ENCODE peak calls at places on chromosomes 6 and 20, in eight cellular contexts. One of them, this sample, is unnamed.

GRCh38 chr6:17280552-17281090 is 540 bp upstream of the RBM24 start:
- DNase-seq in neural crest cell: peak; percentile 46
- DNase-seq in fibroblast of gingiva: peak; percentile 30
- DNase-seq in Peyer's patch: no peak
- DNase-seq in body of pancreas: peak; percentile 3
- DNase-seq in endothelial cell: peak; percentile 61
- DNase-seq in GM12865: no peak
- DNase-seq in activated CD8-positive, alpha-beta memory T cell treated with anti-CD3 and anti-CD28 coated beads for 4 hours: no peak
- DNase-seq in this sample: no peak

GRCh38 chr6:29647927-29648642 is 8.8 kb upstream of the MOG start:
- DNase-seq in endothelial cell: no peak
- DNase-seq in activated CD8-positive, alpha-beta memory T cell treated with anti-CD3 and anti-CD28 coated beads for 4 hours: no peak
- DNase-seq in fibroblast of gingiva: peak; percentile 39
- DNase-seq in Peyer's patch: no peak
- DNase-seq in neural crest cell: no peak
- DNase-seq in body of pancreas: peak; percentile 13
- DNase-seq in GM12865: no peak
- DNase-seq in this sample: no peak

GRCh38 chr20:41249371-41249770 is 68.2 kb downstream of the ZHX3 start:
- DNase-seq in GM12865: peak; percentile 52
- DNase-seq in body of pancreas: peak; percentile 50
- DNase-seq in activated CD8-positive, alpha-beta memory T cell treated with anti-CD3 and anti-CD28 coated beads for 4 hours: no peak
- DNase-seq in endothelial cell: no peak
- DNase-seq in fibroblast of gingiva: peak; percentile 83
- DNase-seq in Peyer's patch: peak; percentile 20
- DNase-seq in neural crest cell: peak; percentile 9
- DNase-seq in this sample: no peak

GRCh38 chr6:85418059-85418458 is 31.8 kb upstream of the NT5E start:
- DNase-seq in Peyer's patch: no peak
- DNase-seq in fibroblast of gingiva: peak; percentile 49
- DNase-seq in endothelial cell: no peak
- DNase-seq in body of pancreas: no peak
- DNase-seq in GM12865: no peak
- DNase-seq in activated CD8-positive, alpha-beta memory T cell treated with anti-CD3 and anti-CD28 coated beads for 4 hours: no peak
- DNase-seq in neural crest cell: no peak
- DNase-seq in this sample: no peak

GRCh38 chr20:6420336-6420735 is 297.5 kb upstream of the FERMT1 start:
- DNase-seq in activated CD8-positive, alpha-beta memory T cell treated with anti-CD3 and anti-CD28 coated beads for 4 hours: no peak
- DNase-seq in endothelial cell: no peak
- DNase-seq in body of pancreas: no peak
- DNase-seq in fibroblast of gingiva: peak; percentile 7
- DNase-seq in GM12865: no peak
- DNase-seq in Peyer's patch: no peak
- DNase-seq in neural crest cell: no peak
- DNase-seq in this sample: no peak

GRCh38 chr20:1306316-1307135 is 22.4 kb downstream of the SDCBP2 start:
- DNase-seq in body of pancreas: no peak
- DNase-seq in Peyer's patch: no peak
- DNase-seq in neural crest cell: no peak
- DNase-seq in fibroblast of gingiva: no peak
- DNase-seq in GM12865: no peak
- DNase-seq in activated CD8-positive, alpha-beta memory T cell treated with anti-CD3 and anti-CD28 coated beads for 4 hours: no peak
- DNase-seq in endothelial cell: no peak
- DNase-seq in this sample: no peak

GRCh38 chr20:39233755-39234154 is 271.6 kb downstream of the DHX35 start:
- DNase-seq in Peyer's patch: no peak
- DNase-seq in body of pancreas: no peak
- DNase-seq in GM12865: no peak
- DNase-seq in fibroblast of gingiva: no peak
- DNase-seq in activated CD8-positive, alpha-beta memory T cell treated with anti-CD3 and anti-CD28 coated beads for 4 hours: no peak
- DNase-seq in neural crest cell: no peak
- DNase-seq in endothelial cell: no peak
- DNase-seq in this sample: no peak

GRCh38 chr6:110415297-110415916 is at the start of gene DDO:
- DNase-seq in neural crest cell: no peak
- DNase-seq in endothelial cell: no peak
- DNase-seq in fibroblast of gingiva: peak; percentile 51
- DNase-seq in body of pancreas: peak; percentile 97
- DNase-seq in GM12865: peak; percentile 21
- DNase-seq in Peyer's patch: no peak
- DNase-seq in activated CD8-positive, alpha-beta memory T cell treated with anti-CD3 and anti-CD28 coated beads for 4 hours: no peak
- DNase-seq in this sample: no peak

GRCh38 chr20:11015440-11015839 is 341.6 kb upstream of the JAG1 start:
- DNase-seq in GM12865: no peak
- DNase-seq in fibroblast of gingiva: no peak
- DNase-seq in activated CD8-positive, alpha-beta memory T cell treated with anti-CD3 and anti-CD28 coated beads for 4 hours: no peak
- DNase-seq in endothelial cell: no peak
- DNase-seq in neural crest cell: no peak
- DNase-seq in body of pancreas: peak; percentile 33
- DNase-seq in Peyer's patch: no peak
- DNase-seq in this sample: peak; percentile 13

GRCh38 chr6:33330736-33331135 is 13.2 kb upstream of the ZBTB22 start:
- DNase-seq in neural crest cell: no peak
- DNase-seq in endothelial cell: no peak
- DNase-seq in body of pancreas: no peak
- DNase-seq in activated CD8-positive, alpha-beta memory T cell treated with anti-CD3 and anti-CD28 coated beads for 4 hours: no peak
- DNase-seq in fibroblast of gingiva: no peak
- DNase-seq in Peyer's patch: no peak
- DNase-seq in GM12865: no peak
- DNase-seq in this sample: no peak

GRCh38 chr20:59412251-59412650 is 111.8 kb downstream of the EDN3 start:
- DNase-seq in endothelial cell: no peak
- DNase-seq in activated CD8-positive, alpha-beta memory T cell treated with anti-CD3 and anti-CD28 coated beads for 4 hours: no peak
- DNase-seq in body of pancreas: no peak
- DNase-seq in Peyer's patch: no peak
- DNase-seq in fibroblast of gingiva: no peak
- DNase-seq in neural crest cell: no peak
- DNase-seq in GM12865: no peak
- DNase-seq in this sample: no peak

GRCh38 chr20:61434361-61434781 is 182.3 kb downstream of the CDH4 start:
- DNase-seq in neural crest cell: peak; percentile 15
- DNase-seq in GM12865: no peak
- DNase-seq in fibroblast of gingiva: no peak
- DNase-seq in endothelial cell: no peak
- DNase-seq in body of pancreas: no peak
- DNase-seq in Peyer's patch: no peak
- DNase-seq in activated CD8-positive, alpha-beta memory T cell treated with anti-CD3 and anti-CD28 coated beads for 4 hours: no peak
- DNase-seq in this sample: no peak

GRCh38 chr6:111777357-111777756 is 95.9 kb downstream of the FYN start:
- DNase-seq in fibroblast of gingiva: peak; percentile 42
- DNase-seq in Peyer's patch: no peak
- DNase-seq in activated CD8-positive, alpha-beta memory T cell treated with anti-CD3 and anti-CD28 coated beads for 4 hours: no peak
- DNase-seq in endothelial cell: no peak
- DNase-seq in neural crest cell: no peak
- DNase-seq in body of pancreas: no peak
- DNase-seq in GM12865: peak; percentile 46
- DNase-seq in this sample: no peak

GRCh38 chr6:26571592-26572296 is 25.0 kb upstream of the ABT1 start:
- DNase-seq in fibroblast of gingiva: peak; percentile 87
- DNase-seq in body of pancreas: peak; percentile 80
- DNase-seq in endothelial cell: peak; percentile 66
- DNase-seq in activated CD8-positive, alpha-beta memory T cell treated with anti-CD3 and anti-CD28 coated beads for 4 hours: no peak
- DNase-seq in neural crest cell: peak; percentile 58
- DNase-seq in GM12865: peak; percentile 85
- DNase-seq in Peyer's patch: no peak
- DNase-seq in this sample: no peak

GRCh38 chr20:6959900-6960312 is 192.4 kb downstream of the BMP2 start:
- DNase-seq in body of pancreas: no peak
- DNase-seq in endothelial cell: no peak
- DNase-seq in activated CD8-positive, alpha-beta memory T cell treated with anti-CD3 and anti-CD28 coated beads for 4 hours: no peak
- DNase-seq in Peyer's patch: no peak
- DNase-seq in GM12865: no peak
- DNase-seq in fibroblast of gingiva: no peak
- DNase-seq in neural crest cell: no peak
- DNase-seq in this sample: no peak

GRCh38 chr6:16841241-16841640 is 80.0 kb upstream of the ATXN1 start:
- DNase-seq in Peyer's patch: no peak
- DNase-seq in activated CD8-positive, alpha-beta memory T cell treated with anti-CD3 and anti-CD28 coated beads for 4 hours: no peak
- DNase-seq in GM12865: no peak
- DNase-seq in endothelial cell: no peak
- DNase-seq in neural crest cell: no peak
- DNase-seq in body of pancreas: no peak
- DNase-seq in fibroblast of gingiva: no peak
- DNase-seq in this sample: peak; percentile 86

GRCh38 chr6:140138311-140138994 is 764.0 kb upstream of the CITED2 start:
- DNase-seq in neural crest cell: peak; percentile 2
- DNase-seq in Peyer's patch: no peak
- DNase-seq in body of pancreas: no peak
- DNase-seq in GM12865: no peak
- DNase-seq in activated CD8-positive, alpha-beta memory T cell treated with anti-CD3 and anti-CD28 coated beads for 4 hours: no peak
- DNase-seq in endothelial cell: no peak
- DNase-seq in fibroblast of gingiva: no peak
- DNase-seq in this sample: no peak

GRCh38 chr6:129497591-129498555 is 212.1 kb downstream of the ARHGAP18 start:
- DNase-seq in Peyer's patch: no peak
- DNase-seq in endothelial cell: no peak
- DNase-seq in body of pancreas: no peak
- DNase-seq in GM12865: no peak
- DNase-seq in neural crest cell: no peak
- DNase-seq in activated CD8-positive, alpha-beta memory T cell treated with anti-CD3 and anti-CD28 coated beads for 4 hours: no peak
- DNase-seq in fibroblast of gingiva: no peak
- DNase-seq in this sample: no peak

GRCh38 chr20:41094656-41095055 is 42.7 kb upstream of the PLCG1 start:
- DNase-seq in Peyer's patch: no peak
- DNase-seq in body of pancreas: no peak
- DNase-seq in neural crest cell: no peak
- DNase-seq in endothelial cell: no peak
- DNase-seq in GM12865: no peak
- DNase-seq in fibroblast of gingiva: no peak
- DNase-seq in activated CD8-positive, alpha-beta memory T cell treated with anti-CD3 and anti-CD28 coated beads for 4 hours: no peak
- DNase-seq in this sample: no peak

GRCh38 chr20:44739952-44740351 is 5.7 kb upstream of the KCNK15 start:
- DNase-seq in activated CD8-positive, alpha-beta memory T cell treated with anti-CD3 and anti-CD28 coated beads for 4 hours: no peak
- DNase-seq in Peyer's patch: no peak
- DNase-seq in body of pancreas: no peak
- DNase-seq in endothelial cell: no peak
- DNase-seq in GM12865: no peak
- DNase-seq in fibroblast of gingiva: no peak
- DNase-seq in neural crest cell: no peak
- DNase-seq in this sample: no peak

GRCh38 chr20:45372646-45373352 is 5.3 kb downstream of the TP53TG5 start:
- DNase-seq in endothelial cell: no peak
- DNase-seq in body of pancreas: no peak
- DNase-seq in GM12865: no peak
- DNase-seq in neural crest cell: no peak
- DNase-seq in activated CD8-positive, alpha-beta memory T cell treated with anti-CD3 and anti-CD28 coated beads for 4 hours: no peak
- DNase-seq in Peyer's patch: no peak
- DNase-seq in fibroblast of gingiva: peak; percentile 29
- DNase-seq in this sample: no peak

GRCh38 chr6:53179961-53180651 is 31.5 kb upstream of the GCM1 start:
- DNase-seq in endothelial cell: no peak
- DNase-seq in GM12865: no peak
- DNase-seq in Peyer's patch: peak; percentile 75
- DNase-seq in activated CD8-positive, alpha-beta memory T cell treated with anti-CD3 and anti-CD28 coated beads for 4 hours: peak; percentile 2
- DNase-seq in fibroblast of gingiva: no peak
- DNase-seq in body of pancreas: peak; percentile 76
- DNase-seq in neural crest cell: no peak
- DNase-seq in this sample: no peak

GRCh38 chr6:129845696-129846095 is 15.4 kb downstream of the TMEM244 start:
- DNase-seq in endothelial cell: no peak
- DNase-seq in activated CD8-positive, alpha-beta memory T cell treated with anti-CD3 and anti-CD28 coated beads for 4 hours: no peak
- DNase-seq in Peyer's patch: no peak
- DNase-seq in fibroblast of gingiva: no peak
- DNase-seq in GM12865: no peak
- DNase-seq in neural crest cell: no peak
- DNase-seq in body of pancreas: no peak
- DNase-seq in this sample: no peak

GRCh38 chr20:10469599-10469998 is 34.5 kb downstream of the SLX4IP start:
- DNase-seq in neural crest cell: peak; percentile 16
- DNase-seq in fibroblast of gingiva: peak; percentile 90
- DNase-seq in body of pancreas: peak; percentile 61
- DNase-seq in GM12865: peak; percentile 49
- DNase-seq in Peyer's patch: no peak
- DNase-seq in endothelial cell: peak; percentile 16
- DNase-seq in activated CD8-positive, alpha-beta memory T cell treated with anti-CD3 and anti-CD28 coated beads for 4 hours: no peak
- DNase-seq in this sample: no peak

GRCh38 chr6:127178746-127179145 is 60.3 kb downstream of the RSPO3 start:
- DNase-seq in neural crest cell: no peak
- DNase-seq in endothelial cell: no peak
- DNase-seq in body of pancreas: no peak
- DNase-seq in GM12865: no peak
- DNase-seq in Peyer's patch: no peak
- DNase-seq in activated CD8-positive, alpha-beta memory T cell treated with anti-CD3 and anti-CD28 coated beads for 4 hours: no peak
- DNase-seq in fibroblast of gingiva: no peak
- DNase-seq in this sample: no peak

GRCh38 chr6:37525460-37526357 is 26.0 kb upstream of the CCDC167 start:
- DNase-seq in GM12865: no peak
- DNase-seq in endothelial cell: peak; percentile 50
- DNase-seq in fibroblast of gingiva: no peak
- DNase-seq in neural crest cell: no peak
- DNase-seq in body of pancreas: no peak
- DNase-seq in activated CD8-positive, alpha-beta memory T cell treated with anti-CD3 and anti-CD28 coated beads for 4 hours: no peak
- DNase-seq in Peyer's patch: no peak
- DNase-seq in this sample: no peak

GRCh38 chr6:33199687-33200233 is 705 bp downstream of the RXRB start:
- DNase-seq in activated CD8-positive, alpha-beta memory T cell treated with anti-CD3 and anti-CD28 coated beads for 4 hours: peak; percentile 41
- DNase-seq in GM12865: peak; percentile 91
- DNase-seq in endothelial cell: no peak
- DNase-seq in neural crest cell: no peak
- DNase-seq in body of pancreas: peak; percentile 88
- DNase-seq in fibroblast of gingiva: peak; percentile 76
- DNase-seq in Peyer's patch: peak; percentile 72
- DNase-seq in this sample: no peak

GRCh38 chr6:24257282-24257681 is 100.6 kb downstream of the DCDC2 start:
- DNase-seq in fibroblast of gingiva: no peak
- DNase-seq in Peyer's patch: no peak
- DNase-seq in activated CD8-positive, alpha-beta memory T cell treated with anti-CD3 and anti-CD28 coated beads for 4 hours: no peak
- DNase-seq in endothelial cell: no peak
- DNase-seq in GM12865: no peak
- DNase-seq in neural crest cell: no peak
- DNase-seq in body of pancreas: no peak
- DNase-seq in this sample: no peak

GRCh38 chr20:47230811-47231256 is 125.7 kb downstream of the ZMYND8 start:
- DNase-seq in fibroblast of gingiva: no peak
- DNase-seq in endothelial cell: no peak
- DNase-seq in Peyer's patch: no peak
- DNase-seq in GM12865: no peak
- DNase-seq in body of pancreas: no peak
- DNase-seq in activated CD8-positive, alpha-beta memory T cell treated with anti-CD3 and anti-CD28 coated beads for 4 hours: no peak
- DNase-seq in neural crest cell: no peak
- DNase-seq in this sample: no peak

GRCh38 chr20:19120569-19120968 is 91.9 kb upstream of the SLC24A3 start:
- DNase-seq in fibroblast of gingiva: no peak
- DNase-seq in Peyer's patch: no peak
- DNase-seq in GM12865: no peak
- DNase-seq in endothelial cell: no peak
- DNase-seq in activated CD8-positive, alpha-beta memory T cell treated with anti-CD3 and anti-CD28 coated beads for 4 hours: no peak
- DNase-seq in neural crest cell: no peak
- DNase-seq in body of pancreas: no peak
- DNase-seq in this sample: no peak

GRCh38 chr20:22684072-22684762 is 99.8 kb upstream of the FOXA2 start:
- DNase-seq in activated CD8-positive, alpha-beta memory T cell treated with anti-CD3 and anti-CD28 coated beads for 4 hours: no peak
- DNase-seq in body of pancreas: peak; percentile 79
- DNase-seq in fibroblast of gingiva: peak; percentile 57
- DNase-seq in neural crest cell: peak; percentile 68
- DNase-seq in Peyer's patch: no peak
- DNase-seq in endothelial cell: peak; percentile 82
- DNase-seq in GM12865: peak; percentile 70
- DNase-seq in this sample: peak; percentile 17

GRCh38 chr6:83708546-83708969 is 343 bp downstream of the SNAP91 start:
- DNase-seq in activated CD8-positive, alpha-beta memory T cell treated with anti-CD3 and anti-CD28 coated beads for 4 hours: no peak
- DNase-seq in endothelial cell: peak; percentile 34
- DNase-seq in Peyer's patch: no peak
- DNase-seq in neural crest cell: peak; percentile 37
- DNase-seq in GM12865: no peak
- DNase-seq in body of pancreas: no peak
- DNase-seq in fibroblast of gingiva: no peak
- DNase-seq in this sample: no peak

GRCh38 chr6:32692019-32692418 is 25.6 kb upstream of the HLA-DQB1 start:
- DNase-seq in endothelial cell: peak; percentile 16
- DNase-seq in neural crest cell: no peak
- DNase-seq in fibroblast of gingiva: no peak
- DNase-seq in activated CD8-positive, alpha-beta memory T cell treated with anti-CD3 and anti-CD28 coated beads for 4 hours: peak; percentile 31
- DNase-seq in body of pancreas: peak; percentile 46
- DNase-seq in GM12865: peak; percentile 80
- DNase-seq in Peyer's patch: peak; percentile 54
- DNase-seq in this sample: no peak

GRCh38 chr6:19478992-19479391 is 358.2 kb upstream of the ID4 start:
- DNase-seq in endothelial cell: no peak
- DNase-seq in fibroblast of gingiva: no peak
- DNase-seq in GM12865: no peak
- DNase-seq in activated CD8-positive, alpha-beta memory T cell treated with anti-CD3 and anti-CD28 coated beads for 4 hours: no peak
- DNase-seq in Peyer's patch: no peak
- DNase-seq in body of pancreas: no peak
- DNase-seq in neural crest cell: no peak
- DNase-seq in this sample: no peak